ENCODE peak calls at places on chromosomes 1 and 21, in ten cellular contexts. N, F, Q, Y, D, H, R, K, T and O are unnamed samples.

GRCh38 chr1:12711421-12712005 is 4.4 kb upstream of the AADACL3 start:
- DNase-seq in N (no peak), H (no peak), T (no peak), F (no peak), K (no peak), D (no peak), Q (no peak), R (no peak), Y (no peak), O (no peak)

GRCh38 chr1:37879865-37880264 is 20.5 kb upstream of the MTF1 start:
- DNase-seq in D (no peak), F (peak), R (no peak), Y (no peak), T (no peak), Q (no peak), H (peak), N (no peak), K (no peak), O (no peak)

GRCh38 chr1:202852163-202852904 is 36.6 kb downstream of the RABIF start:
- DNase-seq in D (peak), Q (no peak), H (peak), K (peak), N (peak), R (peak), F (no peak), Y (no peak), T (peak), O (peak)

GRCh38 chr21:45969921-45970673 is 11.5 kb upstream of the COL6A1 start:
- DNase-seq in D (no peak), N (no peak), T (no peak), Y (no peak), K (no peak), F (peak), Q (peak), H (no peak), R (no peak), O (no peak)

GRCh38 chr1:12491691-12492090 is 126.3 kb downstream of the DHRS3 start:
- DNase-seq in D (no peak), T (no peak), F (no peak), H (no peak), Y (no peak), R (no peak), K (no peak), Q (no peak), N (no peak), O (no peak)

GRCh38 chr1:225318706-225319575 is 108.9 kb downstream of the LBR start:
- DNase-seq in R (peak), N (peak), K (peak), Y (peak), D (peak), F (no peak), T (peak), Q (peak), H (peak), O (peak)

GRCh38 chr21:42862774-42863503 is 16.4 kb downstream of the WDR4 start:
- DNase-seq in N (no peak), F (no peak), R (no peak), Q (no peak), T (no peak), D (no peak), H (no peak), Y (no peak), K (no peak), O (peak)

GRCh38 chr1:224650329-224650728 is 34.2 kb downstream of the CNIH3 start:
- DNase-seq in T (no peak), H (no peak), Y (no peak), D (no peak), R (no peak), F (no peak), Q (no peak), K (no peak), N (no peak), O (no peak)

GRCh38 chr1:91523462-91523861 is 22.8 kb downstream of the CDC7 start:
- DNase-seq in K (peak), H (no peak), R (no peak), F (no peak), T (no peak), N (no peak), Q (no peak), Y (no peak), D (peak), O (peak)

GRCh38 chr1:179971563-179972496 is 17.2 kb downstream of the CEP350 start:
- DNase-seq in K (no peak), Q (no peak), Y (no peak), R (no peak), T (no peak), F (no peak), D (no peak), N (no peak), H (no peak), O (no peak)

GRCh38 chr1:180114546-180114945 is 40.1 kb upstream of the QSOX1 start:
- DNase-seq in D (no peak), Y (no peak), N (no peak), T (no peak), F (no peak), K (no peak), Q (no peak), R (no peak), H (no peak), O (no peak)

GRCh38 chr1:54803761-54804470 is 2.8 kb upstream of the TTC22 start:
- DNase-seq in N (no peak), F (peak), Y (no peak), T (no peak), R (no peak), Q (no peak), D (peak), K (no peak), H (no peak), O (no peak)

GRCh38 chr1:26410706-26411623 is at the start of gene LIN28A:
- DNase-seq in R (no peak), D (peak), F (no peak), N (no peak), T (peak), H (no peak), K (no peak), Q (no peak), Y (no peak), O (no peak)

GRCh38 chr21:44487831-44488230 is 32.5 kb downstream of the LRRC3 start:
- DNase-seq in Q (no peak), F (no peak), D (no peak), T (no peak), H (no peak), K (peak), N (peak), R (no peak), Y (no peak), O (no peak)

GRCh38 chr1:19079983-19080472 is 123.6 kb upstream of the IFFO2 start:
- DNase-seq in Y (no peak), Q (no peak), D (no peak), H (no peak), K (no peak), T (no peak), R (no peak), F (no peak), N (peak), O (no peak)

GRCh38 chr1:173669491-173669941 is at the start of gene ANKRD45:
- DNase-seq in D (peak), R (peak), Q (peak), T (peak), N (no peak), Y (peak), H (peak), F (no peak), K (peak), O (peak)

GRCh38 chr1:92298213-92298572 is 594 bp downstream of the GLMN start:
- DNase-seq in T (no peak), F (no peak), H (no peak), N (no peak), R (no peak), Y (no peak), K (no peak), D (no peak), Q (no peak), O (no peak)

GRCh38 chr1:155166373-155167165 is 6.5 kb downstream of the KRTCAP2 start:
- DNase-seq in T (peak), D (no peak), Y (no peak), H (no peak), Q (peak), R (no peak), F (peak), K (no peak), N (no peak), O (no peak)

GRCh38 chr1:112312315-112312714 is 83.7 kb upstream of the CTTNBP2NL start:
- DNase-seq in Y (no peak), T (no peak), R (no peak), Q (no peak), F (no peak), D (no peak), N (no peak), H (no peak), K (no peak), O (no peak)

GRCh38 chr1:104132386-104132973 is 382.8 kb downstream of the AMY1C start:
- DNase-seq in D (peak), H (no peak), Q (no peak), N (peak), K (no peak), T (peak), Y (peak), F (no peak), R (no peak), O (peak)

GRCh38 chr1:66172272-66172671 is 361.7 kb upstream of the SGIP1 start:
- DNase-seq in T (no peak), Y (no peak), F (no peak), Q (no peak), D (no peak), R (no peak), H (no peak), N (no peak), K (no peak), O (no peak)

GRCh38 chr1:246971322-246971721 is 36.5 kb downstream of the ZNF695 start:
- DNase-seq in T (peak), N (peak), Y (no peak), K (peak), H (no peak), D (peak), Q (peak), F (peak), R (no peak), O (no peak)
- TF ChIP-seq CTCF in T (no peak), N (peak), Y (peak), K (peak), H (peak), D (peak), Q (peak), F (no peak), R (peak), O (no peak)

DNA sequence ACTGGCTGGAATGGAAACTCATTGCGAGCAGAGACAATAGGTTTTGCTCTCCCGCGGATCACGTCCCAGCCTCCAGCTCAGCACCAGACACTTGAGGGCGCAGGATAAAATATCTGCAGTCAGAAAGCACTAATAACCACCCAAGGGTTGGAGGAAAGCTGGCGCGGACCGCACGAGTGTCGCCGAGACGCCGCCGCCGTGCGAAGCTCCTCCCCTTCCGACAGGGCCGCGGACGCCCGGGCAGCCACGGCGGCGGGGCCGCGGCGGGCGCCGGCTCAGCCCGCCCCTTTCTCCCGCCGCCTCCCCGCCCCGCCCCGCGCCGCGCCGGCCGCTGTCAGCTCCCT is at the start of gene CMPK1:
- DNase-seq in T (peak), N (peak), K (peak), F (peak), Q (peak), D (peak), Y (peak), R (peak), H (peak), O (peak)
- TF ChIP-seq CTCF in T (no peak), N (peak), K (no peak), F (no peak), Q (no peak), D (peak), Y (no peak), R (no peak), H (peak), O (no peak)

GRCh38 chr1:170908942-170909341 is 26.4 kb upstream of the MROH9 start:
- DNase-seq in Y (no peak), D (no peak), K (no peak), H (no peak), T (no peak), F (no peak), R (no peak), N (no peak), Q (no peak), O (no peak)

GRCh38 chr1:170903961-170904360 is 31.4 kb upstream of the MROH9 start:
- DNase-seq in Y (no peak), N (no peak), H (no peak), T (no peak), D (no peak), K (no peak), Q (no peak), F (no peak), R (no peak), O (no peak)
- TF ChIP-seq CTCF in Y (no peak), N (no peak), H (no peak), T (no peak), D (no peak), K (no peak), Q (no peak), F (no peak), R (no peak), O (no peak)

GRCh38 chr1:169507413-169507812 is 21.7 kb upstream of the SLC19A2 start:
- DNase-seq in D (no peak), Y (no peak), H (no peak), N (no peak), R (no peak), T (no peak), F (no peak), K (no peak), Q (no peak), O (no peak)

GRCh38 chr1:169508432-169509338 is 22.9 kb upstream of the SLC19A2 start:
- DNase-seq in R (no peak), D (no peak), H (no peak), N (peak), Q (no peak), Y (no peak), T (no peak), K (no peak), F (no peak), O (no peak)

GRCh38 chr1:169511339-169512028 is 25.7 kb upstream of the SLC19A2 start:
- DNase-seq in H (no peak), T (no peak), F (no peak), Y (peak), R (no peak), K (peak), D (no peak), Q (no peak), N (no peak), O (no peak)

GRCh38 chr1:169510060-169510459 is 24.3 kb upstream of the SLC19A2 start:
- DNase-seq in N (no peak), R (no peak), F (no peak), Y (no peak), K (no peak), D (no peak), T (no peak), Q (no peak), H (no peak), O (no peak)

DNA sequence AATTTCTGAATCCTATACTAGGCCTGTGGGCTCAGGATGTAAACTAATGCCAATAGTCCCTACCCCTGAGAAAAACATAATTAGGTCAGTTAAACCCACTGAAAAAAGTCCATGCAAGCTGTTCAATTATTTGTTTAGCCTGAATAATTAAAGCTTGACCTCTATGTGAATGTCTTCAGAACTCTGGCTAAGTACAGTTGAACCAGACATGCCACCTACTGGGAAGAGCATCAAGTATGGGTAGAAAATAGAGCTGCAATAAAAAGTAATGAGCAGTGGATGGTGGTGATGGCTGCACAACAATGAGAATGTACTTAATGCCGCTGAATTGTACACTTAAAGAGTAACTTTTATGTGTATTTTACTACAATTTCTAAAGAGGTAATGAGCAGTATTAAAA is 23.6 kb upstream of the SLC19A2 start:
- DNase-seq in Y (no peak), H (no peak), N (peak), R (no peak), K (no peak), Q (no peak), D (no peak), T (no peak), F (no peak), O (peak)
- TF ChIP-seq CTCF in Y (no peak), H (peak), N (peak), R (no peak), K (no peak), Q (no peak), D (no peak), T (no peak), F (no peak), O (no peak)

GRCh38 chr1:205271277-205271676 is 43.5 kb downstream of the TMCC2 start:
- DNase-seq in F (no peak), D (no peak), N (no peak), Y (no peak), K (no peak), R (no peak), H (no peak), Q (peak), T (no peak), O (no peak)
- TF ChIP-seq CTCF in F (no peak), D (peak), N (peak), Y (no peak), K (peak), R (peak), H (peak), Q (peak), T (no peak), O (no peak)

GRCh38 chr1:1156140-1157032 is 17.3 kb upstream of the TTLL10 start:
- DNase-seq in D (no peak), Q (no peak), Y (no peak), H (no peak), N (no peak), T (no peak), K (no peak), F (no peak), R (no peak), O (no peak)

GRCh38 chr1:1157033-1157365 is 16.7 kb upstream of the TTLL10 start:
- DNase-seq in R (no peak), D (no peak), Y (no peak), N (no peak), K (no peak), T (no peak), H (no peak), Q (no peak), F (no peak), O (no peak)

GRCh38 chr1:1153874-1154273 is 19.8 kb upstream of the TTLL10 start:
- DNase-seq in R (no peak), D (no peak), F (no peak), Y (no peak), K (peak), T (no peak), Q (no peak), H (no peak), N (peak), O (no peak)

GRCh38 chr1:1157426-1157913 is 16.2 kb upstream of the TTLL10 start:
- DNase-seq in D (peak), K (peak), H (peak), Q (peak), T (peak), F (peak), R (peak), Y (peak), N (no peak), O (peak)

GRCh38 chr1:1155258-1155657 is 18.4 kb upstream of the TTLL10 start:
- DNase-seq in Q (no peak), K (no peak), N (no peak), D (no peak), H (no peak), F (no peak), T (no peak), R (no peak), Y (no peak), O (no peak)
- TF ChIP-seq CTCF in Q (no peak), K (no peak), N (no peak), D (no peak), H (no peak), F (no peak), T (no peak), R (no peak), Y (no peak), O (no peak)

GRCh38 chr1:245155186-245156040 is 628 bp downstream of the KIF26B start:
- DNase-seq in Y (no peak), K (no peak), F (peak), N (no peak), D (peak), H (no peak), Q (no peak), R (no peak), T (peak), O (peak)
- TF ChIP-seq CTCF in Y (peak), K (no peak), F (no peak), N (no peak), D (peak), H (peak), Q (no peak), R (no peak), T (no peak), O (no peak)

GRCh38 chr21:36135391-36136094 is 664 bp downstream of the CBR3 start:
- DNase-seq in Y (peak), R (no peak), H (peak), N (no peak), D (peak), Q (peak), K (peak), F (peak), T (peak), O (peak)
- TF ChIP-seq CTCF in Y (no peak), R (no peak), H (no peak), N (no peak), D (no peak), Q (no peak), K (no peak), F (no peak), T (no peak), O (no peak)

DNA sequence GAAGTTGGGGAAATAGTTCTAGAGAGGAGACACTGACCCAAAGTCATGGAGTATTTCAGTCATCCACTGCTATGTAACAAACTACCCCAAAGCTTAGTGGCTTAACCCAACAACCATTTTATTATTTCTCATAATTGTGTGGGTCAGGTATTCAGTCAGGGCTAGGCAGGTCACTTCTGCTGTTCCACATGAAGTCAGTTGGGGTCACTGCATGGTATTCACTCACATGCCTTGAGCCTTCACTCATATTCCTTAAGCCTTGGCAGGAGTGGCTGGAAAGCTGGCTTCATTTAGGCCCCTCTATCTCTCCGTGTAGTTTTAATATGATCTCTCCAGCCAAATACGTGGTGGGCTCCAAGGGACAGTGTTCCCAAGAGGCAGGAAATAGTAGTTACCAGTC is 17.5 kb upstream of the RNF11 start:
- DNase-seq in H (no peak), Q (no peak), R (no peak), K (no peak), T (no peak), D (no peak), N (no peak), Y (no peak), F (no peak), O (no peak)
- TF ChIP-seq CTCF in H (no peak), Q (no peak), R (no peak), K (no peak), T (no peak), D (no peak), N (peak), Y (no peak), F (no peak), O (no peak)